ENCODE peak calls at places on chromosomes 2 and 18, in ten cellular contexts. One of them, this sample, is unnamed.

GRCh38 chr2:237199577-237199976 is 113.9 kb downstream of the COPS8 start:
- DNase-seq in hepatocyte: no peak
- DNase-seq in right atrium auricular region: no peak
- DNase-seq in IMR-90: no peak
- DNase-seq in fibroblast of lung: no peak
- DNase-seq in upper lobe of right lung: no peak
- DNase-seq in pancreas: no peak
- DNase-seq in MM.1S: peak
- DNase-seq in CD4-positive, alpha-beta T cell: no peak
- DNase-seq in cardiac muscle cell: no peak
- DNase-seq in this sample: no peak

GRCh38 chr18:54284967-54285785 is 15.9 kb downstream of the POLI start:
- DNase-seq in hepatocyte: no peak
- DNase-seq in right atrium auricular region: peak
- DNase-seq in pancreas: no peak
- DNase-seq in upper lobe of right lung: no peak
- DNase-seq in cardiac muscle cell: no peak
- DNase-seq in MM.1S: peak
- DNase-seq in CD4-positive, alpha-beta T cell: peak
- DNase-seq in fibroblast of lung: peak
- DNase-seq in IMR-90: peak
- DNase-seq in this sample: peak

GRCh38 chr2:68734688-68735525 is at the start of gene ARHGAP25:
- DNase-seq in fibroblast of lung: no peak
- DNase-seq in MM.1S: peak
- DNase-seq in upper lobe of right lung: no peak
- DNase-seq in IMR-90: no peak
- DNase-seq in pancreas: no peak
- DNase-seq in cardiac muscle cell: no peak
- DNase-seq in CD4-positive, alpha-beta T cell: peak
- DNase-seq in hepatocyte: no peak
- DNase-seq in right atrium auricular region: no peak
- DNase-seq in this sample: no peak

GRCh38 chr18:51051105-51051712 is 21.2 kb downstream of the SMAD4 start:
- DNase-seq in fibroblast of lung: peak
- DNase-seq in MM.1S: peak
- DNase-seq in IMR-90: peak
- DNase-seq in hepatocyte: peak
- DNase-seq in pancreas: no peak
- DNase-seq in right atrium auricular region: no peak
- DNase-seq in upper lobe of right lung: no peak
- DNase-seq in cardiac muscle cell: peak
- DNase-seq in CD4-positive, alpha-beta T cell: no peak
- DNase-seq in this sample: peak

GRCh38 chr2:195622966-195623365 is 34.1 kb upstream of the SLC39A10 start:
- DNase-seq in right atrium auricular region: no peak
- DNase-seq in CD4-positive, alpha-beta T cell: no peak
- DNase-seq in pancreas: no peak
- DNase-seq in cardiac muscle cell: no peak
- DNase-seq in hepatocyte: no peak
- DNase-seq in fibroblast of lung: no peak
- DNase-seq in IMR-90: peak
- DNase-seq in MM.1S: no peak
- DNase-seq in upper lobe of right lung: no peak
- DNase-seq in this sample: no peak

GRCh38 chr2:237196866-237197618 is 111.4 kb downstream of the COPS8 start:
- DNase-seq in hepatocyte: no peak
- DNase-seq in cardiac muscle cell: no peak
- DNase-seq in right atrium auricular region: no peak
- DNase-seq in pancreas: no peak
- DNase-seq in fibroblast of lung: peak
- DNase-seq in upper lobe of right lung: no peak
- DNase-seq in CD4-positive, alpha-beta T cell: no peak
- DNase-seq in MM.1S: no peak
- DNase-seq in IMR-90: peak
- DNase-seq in this sample: peak

GRCh38 chr2:233195027-233195426 is 56.4 kb upstream of the ATG16L1 start:
- DNase-seq in fibroblast of lung: no peak
- DNase-seq in MM.1S: no peak
- DNase-seq in cardiac muscle cell: no peak
- DNase-seq in upper lobe of right lung: no peak
- DNase-seq in right atrium auricular region: no peak
- DNase-seq in hepatocyte: no peak
- DNase-seq in CD4-positive, alpha-beta T cell: no peak
- DNase-seq in pancreas: no peak
- DNase-seq in IMR-90: no peak
- DNase-seq in this sample: no peak

GRCh38 chr2:128464456-128464855 is 145.8 kb upstream of the HS6ST1 start:
- DNase-seq in pancreas: no peak
- DNase-seq in IMR-90: no peak
- DNase-seq in upper lobe of right lung: no peak
- DNase-seq in cardiac muscle cell: no peak
- DNase-seq in fibroblast of lung: no peak
- DNase-seq in hepatocyte: no peak
- DNase-seq in CD4-positive, alpha-beta T cell: no peak
- DNase-seq in right atrium auricular region: peak
- DNase-seq in MM.1S: no peak
- DNase-seq in this sample: no peak

GRCh38 chr2:43675646-43676321 is 445 bp downstream of the C1GALT1C1L start:
- DNase-seq in CD4-positive, alpha-beta T cell: no peak
- DNase-seq in MM.1S: no peak
- DNase-seq in cardiac muscle cell: no peak
- DNase-seq in hepatocyte: no peak
- DNase-seq in pancreas: no peak
- DNase-seq in fibroblast of lung: no peak
- DNase-seq in IMR-90: no peak
- DNase-seq in upper lobe of right lung: no peak
- DNase-seq in right atrium auricular region: no peak
- DNase-seq in this sample: no peak

GRCh38 chr2:175880-176800 is 87.7 kb downstream of the SH3YL1 start:
- DNase-seq in cardiac muscle cell: no peak
- DNase-seq in MM.1S: no peak
- DNase-seq in hepatocyte: peak
- DNase-seq in fibroblast of lung: peak
- DNase-seq in upper lobe of right lung: no peak
- DNase-seq in right atrium auricular region: no peak
- DNase-seq in pancreas: no peak
- DNase-seq in IMR-90: peak
- DNase-seq in CD4-positive, alpha-beta T cell: peak
- DNase-seq in this sample: no peak

GRCh38 chr2:44951124-44951523 is 9.6 kb downstream of the SIX3 start:
- DNase-seq in IMR-90: no peak
- DNase-seq in upper lobe of right lung: no peak
- DNase-seq in CD4-positive, alpha-beta T cell: no peak
- DNase-seq in MM.1S: no peak
- DNase-seq in hepatocyte: no peak
- DNase-seq in fibroblast of lung: no peak
- DNase-seq in pancreas: no peak
- DNase-seq in cardiac muscle cell: no peak
- DNase-seq in right atrium auricular region: no peak
- DNase-seq in this sample: no peak

GRCh38 chr2:108412995-108413726 is 35.4 kb downstream of the SULT1C4 start:
- DNase-seq in CD4-positive, alpha-beta T cell: no peak
- DNase-seq in MM.1S: no peak
- DNase-seq in pancreas: no peak
- DNase-seq in right atrium auricular region: no peak
- DNase-seq in IMR-90: peak
- DNase-seq in fibroblast of lung: peak
- DNase-seq in hepatocyte: peak
- DNase-seq in upper lobe of right lung: no peak
- DNase-seq in cardiac muscle cell: no peak
- DNase-seq in this sample: peak

GRCh38 chr2:35468271-35468670 is 887.3 kb upstream of the CRIM1 start:
- DNase-seq in CD4-positive, alpha-beta T cell: no peak
- DNase-seq in cardiac muscle cell: no peak
- DNase-seq in upper lobe of right lung: no peak
- DNase-seq in pancreas: no peak
- DNase-seq in fibroblast of lung: no peak
- DNase-seq in MM.1S: no peak
- DNase-seq in hepatocyte: no peak
- DNase-seq in IMR-90: no peak
- DNase-seq in right atrium auricular region: no peak
- DNase-seq in this sample: peak

GRCh38 chr2:45988879-45989278 is 308.3 kb upstream of the EPAS1 start:
- DNase-seq in pancreas: no peak
- DNase-seq in cardiac muscle cell: no peak
- DNase-seq in right atrium auricular region: no peak
- DNase-seq in hepatocyte: no peak
- DNase-seq in fibroblast of lung: no peak
- DNase-seq in CD4-positive, alpha-beta T cell: no peak
- DNase-seq in MM.1S: no peak
- DNase-seq in upper lobe of right lung: no peak
- DNase-seq in IMR-90: no peak
- DNase-seq in this sample: no peak

GRCh38 chr2:144464730-144465129 is 55.2 kb downstream of the ZEB2 start:
- DNase-seq in IMR-90: no peak
- DNase-seq in cardiac muscle cell: no peak
- DNase-seq in fibroblast of lung: no peak
- DNase-seq in pancreas: no peak
- DNase-seq in hepatocyte: peak
- DNase-seq in MM.1S: no peak
- DNase-seq in right atrium auricular region: no peak
- DNase-seq in CD4-positive, alpha-beta T cell: no peak
- DNase-seq in upper lobe of right lung: no peak
- DNase-seq in this sample: no peak

GRCh38 chr2:99648115-99648850 is 158.5 kb upstream of the REV1 start:
- DNase-seq in IMR-90: peak
- DNase-seq in pancreas: no peak
- DNase-seq in CD4-positive, alpha-beta T cell: no peak
- DNase-seq in MM.1S: no peak
- DNase-seq in upper lobe of right lung: no peak
- DNase-seq in fibroblast of lung: peak
- DNase-seq in right atrium auricular region: no peak
- DNase-seq in hepatocyte: no peak
- DNase-seq in cardiac muscle cell: no peak
- DNase-seq in this sample: no peak
- TF ChIP-seq CTCF in IMR-90: no peak
- TF ChIP-seq CTCF in pancreas: no peak
- TF ChIP-seq CTCF in CD4-positive, alpha-beta T cell: no peak
- TF ChIP-seq CTCF in MM.1S: no peak
- TF ChIP-seq CTCF in upper lobe of right lung: no peak
- TF ChIP-seq CTCF in fibroblast of lung: no peak
- TF ChIP-seq CTCF in right atrium auricular region: no peak
- TF ChIP-seq CTCF in hepatocyte: no peak
- TF ChIP-seq CTCF in cardiac muscle cell: no peak
- TF ChIP-seq CTCF in this sample: no peak

GRCh38 chr2:2325538-2325937 is 5.5 kb downstream of the MYT1L start:
- DNase-seq in pancreas: no peak
- DNase-seq in fibroblast of lung: no peak
- DNase-seq in cardiac muscle cell: no peak
- DNase-seq in IMR-90: no peak
- DNase-seq in MM.1S: no peak
- DNase-seq in CD4-positive, alpha-beta T cell: no peak
- DNase-seq in hepatocyte: no peak
- DNase-seq in upper lobe of right lung: no peak
- DNase-seq in right atrium auricular region: no peak
- DNase-seq in this sample: no peak

GRCh38 chr2:2324565-2325101 is 6.4 kb downstream of the MYT1L start:
- DNase-seq in pancreas: no peak
- DNase-seq in right atrium auricular region: no peak
- DNase-seq in cardiac muscle cell: peak
- DNase-seq in upper lobe of right lung: no peak
- DNase-seq in IMR-90: no peak
- DNase-seq in CD4-positive, alpha-beta T cell: no peak
- DNase-seq in fibroblast of lung: no peak
- DNase-seq in MM.1S: no peak
- DNase-seq in hepatocyte: no peak
- DNase-seq in this sample: no peak

GRCh38 chr2:2326053-2326452 is 5.0 kb downstream of the MYT1L start:
- DNase-seq in CD4-positive, alpha-beta T cell: no peak
- DNase-seq in MM.1S: no peak
- DNase-seq in hepatocyte: no peak
- DNase-seq in upper lobe of right lung: no peak
- DNase-seq in fibroblast of lung: no peak
- DNase-seq in cardiac muscle cell: no peak
- DNase-seq in right atrium auricular region: no peak
- DNase-seq in IMR-90: no peak
- DNase-seq in pancreas: no peak
- DNase-seq in this sample: no peak

GRCh38 chr2:2328847-2329246 is 2.2 kb downstream of the MYT1L start:
- DNase-seq in hepatocyte: peak
- DNase-seq in MM.1S: no peak
- DNase-seq in fibroblast of lung: no peak
- DNase-seq in upper lobe of right lung: no peak
- DNase-seq in right atrium auricular region: no peak
- DNase-seq in CD4-positive, alpha-beta T cell: no peak
- DNase-seq in IMR-90: no peak
- DNase-seq in pancreas: no peak
- DNase-seq in cardiac muscle cell: peak
- DNase-seq in this sample: peak

DNA sequence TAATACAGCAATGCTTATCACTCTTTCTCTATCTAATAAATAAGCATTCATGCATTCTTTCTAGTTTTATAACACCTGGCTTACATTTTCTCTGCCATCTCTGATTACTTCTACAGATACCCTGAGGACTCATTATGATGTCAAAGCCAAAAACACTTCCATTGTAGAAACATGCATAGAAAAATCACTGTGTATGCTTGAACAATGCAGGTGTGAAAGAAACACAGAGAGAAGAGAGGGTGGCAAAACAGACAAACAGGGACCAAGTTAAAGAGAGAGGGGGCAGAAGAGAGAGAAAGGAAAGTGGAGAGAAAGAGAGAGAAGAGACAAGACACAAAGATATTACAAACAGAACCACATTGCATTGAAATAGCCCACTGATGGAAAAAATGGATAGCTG is 4.4 kb downstream of the MYT1L start:
- DNase-seq in CD4-positive, alpha-beta T cell: no peak
- DNase-seq in IMR-90: no peak
- DNase-seq in upper lobe of right lung: no peak
- DNase-seq in cardiac muscle cell: no peak
- DNase-seq in hepatocyte: no peak
- DNase-seq in fibroblast of lung: no peak
- DNase-seq in pancreas: no peak
- DNase-seq in right atrium auricular region: no peak
- DNase-seq in MM.1S: no peak
- DNase-seq in this sample: no peak
- H3K27ac ChIP-seq in CD4-positive, alpha-beta T cell: no peak
- H3K27ac ChIP-seq in IMR-90: no peak
- H3K27ac ChIP-seq in upper lobe of right lung: no peak
- H3K27ac ChIP-seq in cardiac muscle cell: no peak
- H3K27ac ChIP-seq in hepatocyte: no peak
- H3K27ac ChIP-seq in fibroblast of lung: no peak
- H3K27ac ChIP-seq in pancreas: no peak
- H3K27ac ChIP-seq in right atrium auricular region: no peak
- H3K27ac ChIP-seq in MM.1S: no peak
- H3K27ac ChIP-seq in this sample: no peak

GRCh38 chr2:8144785-8145184 is 537.1 kb upstream of the ID2 start:
- DNase-seq in CD4-positive, alpha-beta T cell: no peak
- DNase-seq in IMR-90: peak
- DNase-seq in fibroblast of lung: peak
- DNase-seq in cardiac muscle cell: no peak
- DNase-seq in pancreas: no peak
- DNase-seq in MM.1S: no peak
- DNase-seq in hepatocyte: no peak
- DNase-seq in right atrium auricular region: no peak
- DNase-seq in upper lobe of right lung: no peak
- DNase-seq in this sample: peak
- TF ChIP-seq CTCF in CD4-positive, alpha-beta T cell: no peak
- TF ChIP-seq CTCF in IMR-90: no peak
- TF ChIP-seq CTCF in fibroblast of lung: no peak
- TF ChIP-seq CTCF in cardiac muscle cell: no peak
- TF ChIP-seq CTCF in pancreas: no peak
- TF ChIP-seq CTCF in MM.1S: no peak
- TF ChIP-seq CTCF in hepatocyte: no peak
- TF ChIP-seq CTCF in right atrium auricular region: no peak
- TF ChIP-seq CTCF in upper lobe of right lung: no peak
- TF ChIP-seq CTCF in this sample: no peak

GRCh38 chr2:235194351-235194750 is 242.5 kb downstream of the SH3BP4 start:
- DNase-seq in CD4-positive, alpha-beta T cell: no peak
- DNase-seq in MM.1S: no peak
- DNase-seq in cardiac muscle cell: no peak
- DNase-seq in upper lobe of right lung: no peak
- DNase-seq in hepatocyte: no peak
- DNase-seq in pancreas: no peak
- DNase-seq in right atrium auricular region: peak
- DNase-seq in IMR-90: no peak
- DNase-seq in fibroblast of lung: no peak
- DNase-seq in this sample: no peak
- H3K27ac ChIP-seq in CD4-positive, alpha-beta T cell: no peak
- H3K27ac ChIP-seq in MM.1S: no peak
- H3K27ac ChIP-seq in cardiac muscle cell: no peak
- H3K27ac ChIP-seq in upper lobe of right lung: no peak
- H3K27ac ChIP-seq in hepatocyte: no peak
- H3K27ac ChIP-seq in pancreas: no peak
- H3K27ac ChIP-seq in right atrium auricular region: no peak
- H3K27ac ChIP-seq in IMR-90: no peak
- H3K27ac ChIP-seq in fibroblast of lung: no peak
- H3K27ac ChIP-seq in this sample: no peak